ENCODE peak calls at places on chromosome 18, in nine cellular contexts. One of them, this sample, is unnamed.

GRCh38 chr18:56306793-56307192 is 331.6 kb downstream of the TXNL1 start:
- DNase-seq in tibial nerve: no peak
- DNase-seq in LoVo: no peak
- DNase-seq in NCI-H1105: no peak
- DNase-seq in cardiac muscle cell: no peak
- DNase-seq in ELR: no peak
- DNase-seq in H54: no peak
- DNase-seq in NCI-H82: no peak
- DNase-seq in NCI-H524: no peak
- DNase-seq in this sample: no peak

GRCh38 chr18:57931038-57931437 is 113.0 kb upstream of the NEDD4L start:
- DNase-seq in H54: no peak
- DNase-seq in NCI-H82: no peak
- DNase-seq in NCI-H1105: peak; percentile 17
- DNase-seq in ELR: no peak
- DNase-seq in NCI-H524: no peak
- DNase-seq in LoVo: no peak
- DNase-seq in tibial nerve: no peak
- DNase-seq in cardiac muscle cell: no peak
- DNase-seq in this sample: no peak

GRCh38 chr18:6044773-6045172 is 149.5 kb upstream of the TMEM200C start:
- DNase-seq in tibial nerve: no peak
- DNase-seq in NCI-H82: no peak
- DNase-seq in cardiac muscle cell: peak; percentile 7
- DNase-seq in ELR: no peak
- DNase-seq in NCI-H1105: no peak
- DNase-seq in H54: no peak
- DNase-seq in LoVo: no peak
- DNase-seq in NCI-H524: no peak
- DNase-seq in this sample: no peak

GRCh38 chr18:55415258-55415871 is 172.6 kb downstream of the TCF4 start:
- DNase-seq in ELR: peak; percentile 83
- DNase-seq in tibial nerve: peak; percentile 99
- DNase-seq in NCI-H82: peak; percentile 83
- DNase-seq in NCI-H524: peak; percentile 46
- DNase-seq in LoVo: peak; percentile 60
- DNase-seq in H54: no peak
- DNase-seq in NCI-H1105: peak; percentile 76
- DNase-seq in cardiac muscle cell: peak; percentile 92
- DNase-seq in this sample: peak; percentile 72

GRCh38 chr18:30106356-30106755 is 936.2 kb downstream of the DSC3 start:
- DNase-seq in NCI-H82: peak; percentile 23
- DNase-seq in H54: no peak
- DNase-seq in NCI-H524: no peak
- DNase-seq in cardiac muscle cell: no peak
- DNase-seq in ELR: peak; percentile 91
- DNase-seq in LoVo: no peak
- DNase-seq in tibial nerve: no peak
- DNase-seq in NCI-H1105: no peak
- DNase-seq in this sample: no peak

GRCh38 chr18:43049021-43049420 is 66.5 kb downstream of the RIT2 start:
- DNase-seq in H54: no peak
- DNase-seq in NCI-H524: no peak
- DNase-seq in tibial nerve: peak; percentile 46
- DNase-seq in NCI-H82: no peak
- DNase-seq in ELR: no peak
- DNase-seq in LoVo: no peak
- DNase-seq in cardiac muscle cell: peak; percentile 92
- DNase-seq in NCI-H1105: no peak
- DNase-seq in this sample: no peak

GRCh38 chr18:76615065-76615733 is 120.2 kb upstream of the ZNF516 start:
- DNase-seq in LoVo: no peak
- DNase-seq in NCI-H524: no peak
- DNase-seq in ELR: peak; percentile 14
- DNase-seq in NCI-H1105: no peak
- DNase-seq in tibial nerve: no peak
- DNase-seq in H54: no peak
- DNase-seq in NCI-H82: no peak
- DNase-seq in cardiac muscle cell: no peak
- DNase-seq in this sample: no peak

GRCh38 chr18:875912-876311 is 28.8 kb upstream of the ADCYAP1 start:
- DNase-seq in cardiac muscle cell: no peak
- DNase-seq in NCI-H524: no peak
- DNase-seq in NCI-H82: no peak
- DNase-seq in H54: no peak
- DNase-seq in ELR: no peak
- DNase-seq in tibial nerve: no peak
- DNase-seq in NCI-H1105: no peak
- DNase-seq in LoVo: no peak
- DNase-seq in this sample: no peak